ENCODE peak calls at places on chromosomes 4 and X, in eight cellular contexts. Q is MM.1S, H is GM23338, L is endothelial cell of umbilical vein, N is OCI-LY7, B is GM23248, I is fibroblast of lung, A is hepatocyte. P is an unnamed sample.

GRCh38 chrX:139905041-139905440 is 27.8 kb downstream of the ATP11C start:
- DNase-seq in H (no peak), I (peak), N (no peak), L (peak), A (no peak), Q (no peak), B (no peak), P (no peak)

GRCh38 chrX:109856974-109857373 is 123.9 kb upstream of the ACSL4 start:
- DNase-seq in Q (peak), I (peak), B (peak), A (peak), H (peak), N (peak), L (peak), P (peak)

GRCh38 chr4:120443111-120443510 is 376.5 kb upstream of the MAD2L1 start:
- DNase-seq in Q (no peak), B (peak), A (no peak), I (no peak), L (no peak), N (no peak), H (no peak), P (no peak)

GRCh38 chr4:88880501-88881226 is 176.3 kb downstream of the FAM13A start:
- DNase-seq in Q (no peak), N (no peak), H (no peak), L (no peak), I (no peak), B (no peak), A (no peak), P (no peak)

GRCh38 chr4:144647095-144647959 is 1.4 kb downstream of the HHIP start:
- DNase-seq in L (peak), B (peak), I (peak), N (no peak), Q (no peak), A (peak), H (peak), P (no peak)

GRCh38 chr4:124636793-124637192 is 75.7 kb downstream of the ANKRD50 start:
- DNase-seq in B (no peak), N (no peak), L (no peak), H (peak), I (peak), A (no peak), Q (no peak), P (no peak)

GRCh38 chrX:19839770-19840254 is 47.6 kb downstream of the SH3KBP1 start:
- DNase-seq in I (peak), N (peak), A (no peak), L (no peak), B (no peak), H (no peak), Q (peak), P (peak)

GRCh38 chr4:124337874-124338273 is 374.7 kb downstream of the ANKRD50 start:
- DNase-seq in A (no peak), H (no peak), I (peak), Q (no peak), L (no peak), N (no peak), B (no peak), P (no peak)

GRCh38 chrX:112085149-112085548 is 2.6 kb upstream of the TRPC5 start:
- DNase-seq in Q (no peak), A (no peak), H (no peak), N (no peak), B (no peak), L (no peak), I (no peak), P (no peak)

GRCh38 chr4:143186634-143187033 is 1.9 kb downstream of the USP38 start:
- DNase-seq in H (peak), Q (peak), L (peak), N (peak), I (peak), B (peak), A (peak), P (peak)

GRCh38 chr4:16079046-16079445 is 4.8 kb downstream of the PROM1 start:
- DNase-seq in H (no peak), Q (peak), N (no peak), I (peak), A (peak), B (no peak), L (no peak), P (no peak)

GRCh38 chr4:1356181-1356998 is 9.4 kb downstream of the UVSSA start:
- DNase-seq in I (peak), B (peak), A (peak), H (peak), L (peak), Q (no peak), N (peak), P (peak)

GRCh38 chr4:165476214-165477098 is 97.6 kb downstream of the CPE start:
- DNase-seq in I (peak), H (no peak), N (no peak), L (peak), B (peak), Q (no peak), A (peak), P (peak)

GRCh38 chrX:123274796-123275195 is 90.7 kb downstream of the GRIA3 start:
- DNase-seq in Q (no peak), B (peak), H (no peak), N (no peak), L (no peak), A (no peak), I (peak), P (peak)

GRCh38 chr4:87589531-87589930 is 18.8 kb upstream of the DSPP start:
- DNase-seq in I (peak), B (peak), L (no peak), H (no peak), A (peak), Q (peak), N (no peak), P (peak)

GRCh38 chr4:117064297-117064696 is 21.1 kb downstream of the TRAM1L1 start:
- DNase-seq in H (no peak), A (no peak), L (no peak), I (peak), Q (no peak), N (no peak), B (peak), P (peak)

GRCh38 chrX:2820131-2820771 is 8.5 kb upstream of the GYG2 start:
- DNase-seq in Q (no peak), A (no peak), B (no peak), L (no peak), H (no peak), I (no peak), N (no peak), P (no peak)

GRCh38 chr4:142440093-142440492 is 406.0 kb downstream of the INPP4B start:
- DNase-seq in H (no peak), N (no peak), A (no peak), I (peak), B (no peak), Q (no peak), L (no peak), P (no peak)

GRCh38 chrX:40465735-40466551 is 114.8 kb upstream of the ATP6AP2 start:
- DNase-seq in I (no peak), L (no peak), N (peak), Q (no peak), B (no peak), A (no peak), H (no peak), P (no peak)

GRCh38 chr4:124804584-124804983 is 92.1 kb upstream of the ANKRD50 start:
- DNase-seq in L (no peak), Q (peak), A (no peak), N (no peak), H (no peak), B (peak), I (peak), P (no peak)

GRCh38 chrX:149571770-149572169 is 15.5 kb downstream of the MAGEA9B start:
- DNase-seq in A (peak), Q (no peak), L (no peak), B (no peak), I (no peak), N (no peak), H (no peak), P (peak)

DNA sequence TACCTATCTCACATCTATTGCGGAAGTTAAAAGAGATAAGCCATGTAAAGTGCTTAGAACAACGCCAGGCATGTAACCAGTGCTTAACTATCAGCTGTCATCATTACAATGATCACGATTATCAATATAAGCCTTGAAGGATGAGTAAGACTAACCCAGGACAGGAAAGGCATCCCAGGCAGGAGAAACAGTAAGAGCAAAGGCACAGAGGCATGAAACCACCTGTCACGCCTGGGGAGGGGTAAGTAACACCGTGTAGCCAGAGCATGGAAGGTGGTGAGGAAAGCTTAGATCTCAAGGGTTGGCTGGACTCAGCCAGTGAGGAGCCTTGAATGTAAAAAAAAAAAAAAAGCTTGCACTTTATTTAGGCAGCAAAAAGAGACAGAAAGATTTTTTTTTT is 71.7 kb upstream of the NOCT start:
- DNase-seq in Q (no peak), I (no peak), A (no peak), B (no peak), H (no peak), N (no peak), L (no peak), P (no peak)
- H3K27ac ChIP-seq in Q (no peak), I (no peak), A (no peak), B (no peak), H (no peak), N (no peak), L (no peak), P (no peak)

DNA sequence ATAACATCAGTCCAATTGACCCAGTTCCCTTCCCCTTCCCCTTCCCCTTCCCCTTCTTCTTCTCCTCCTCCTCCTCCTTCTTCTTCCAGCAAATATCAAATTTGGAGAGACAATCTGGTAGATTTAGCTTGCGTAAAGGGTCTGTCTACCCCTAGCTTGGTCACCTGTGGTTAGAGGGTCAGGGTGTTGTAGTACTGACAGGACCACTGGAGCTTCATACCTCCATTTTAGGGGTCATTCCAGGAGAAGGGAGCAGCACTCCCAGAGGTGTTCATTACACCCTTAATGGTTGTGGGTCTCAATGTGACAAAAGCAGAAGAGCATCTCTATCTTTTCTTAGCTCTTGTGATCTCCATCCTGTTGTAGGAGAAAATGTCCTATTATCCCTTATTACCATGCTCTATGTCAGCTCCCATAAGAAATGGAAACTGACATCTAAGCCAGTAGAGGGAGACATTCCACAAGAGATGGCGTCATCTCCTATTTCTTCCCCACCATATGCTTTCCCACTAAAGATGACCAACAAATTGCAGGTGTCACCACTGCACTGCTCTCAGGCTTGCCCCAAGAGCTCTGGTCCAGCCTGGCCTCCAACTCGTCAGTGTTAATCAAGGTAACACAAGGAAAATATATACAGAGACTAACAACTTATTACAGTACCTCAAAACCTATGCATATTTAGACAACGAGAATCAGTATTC is 3.5 kb upstream of the FGB start:
- DNase-seq in N (peak), L (peak), I (peak), B (peak), Q (peak), H (peak), A (peak), P (peak)
- H3K4me2 ChIP-seq in N (no peak), L (no peak), I (no peak), B (no peak), Q (no peak), H (no peak), A (peak), P (peak)

GRCh38 chr4:133316874-133317273 is 167.8 kb downstream of the PCDH10 start:
- DNase-seq in H (no peak), Q (no peak), B (peak), A (no peak), N (no peak), I (peak), L (no peak), P (no peak)
- H2AFZ ChIP-seq in H (no peak), Q (no peak), B (no peak), A (no peak), N (no peak), I (no peak), L (no peak), P (no peak)

GRCh38 chr4:74098628-74098995 is 383 bp downstream of the CXCL2 start:
- DNase-seq in A (peak), I (no peak), N (no peak), H (peak), Q (no peak), L (peak), B (peak), P (no peak)
- H3K27ac ChIP-seq in A (peak), I (peak), N (no peak), H (no peak), Q (no peak), L (peak), B (peak), P (peak)

DNA sequence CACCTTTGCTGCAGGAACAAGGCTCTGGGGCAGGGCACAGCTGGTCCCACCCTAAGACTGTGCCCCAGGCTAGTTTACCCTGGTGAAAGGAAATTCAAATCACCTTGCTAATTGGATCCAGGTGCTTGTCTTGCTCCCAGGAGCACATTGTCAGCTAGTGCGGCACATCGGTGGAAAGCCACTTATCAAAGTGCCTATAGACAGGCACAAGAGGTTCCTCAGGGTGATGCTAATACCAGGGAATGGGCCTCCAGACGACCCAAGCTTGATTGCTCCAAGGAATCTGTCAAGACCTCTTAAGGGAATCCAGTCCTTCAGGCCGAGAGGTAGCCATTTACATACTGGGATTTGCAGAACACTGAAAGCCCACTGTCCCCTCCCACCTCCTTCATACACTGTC is 64.5 kb upstream of the PRPS1 start:
- DNase-seq in L (no peak), A (no peak), I (no peak), N (no peak), H (peak), Q (no peak), B (no peak), P (no peak)
- H3K4me2 ChIP-seq in L (no peak), A (no peak), I (no peak), N (no peak), H (peak), Q (no peak), B (no peak), P (no peak)

GRCh38 chrX:82219129-82219528 is 1017.2 kb downstream of the SH3BGRL start:
- DNase-seq in I (no peak), N (no peak), H (no peak), Q (no peak), A (no peak), B (no peak), L (no peak), P (no peak)
- H2AFZ ChIP-seq in I (no peak), N (no peak), H (no peak), Q (peak), A (no peak), B (no peak), L (no peak), P (no peak)

DNA sequence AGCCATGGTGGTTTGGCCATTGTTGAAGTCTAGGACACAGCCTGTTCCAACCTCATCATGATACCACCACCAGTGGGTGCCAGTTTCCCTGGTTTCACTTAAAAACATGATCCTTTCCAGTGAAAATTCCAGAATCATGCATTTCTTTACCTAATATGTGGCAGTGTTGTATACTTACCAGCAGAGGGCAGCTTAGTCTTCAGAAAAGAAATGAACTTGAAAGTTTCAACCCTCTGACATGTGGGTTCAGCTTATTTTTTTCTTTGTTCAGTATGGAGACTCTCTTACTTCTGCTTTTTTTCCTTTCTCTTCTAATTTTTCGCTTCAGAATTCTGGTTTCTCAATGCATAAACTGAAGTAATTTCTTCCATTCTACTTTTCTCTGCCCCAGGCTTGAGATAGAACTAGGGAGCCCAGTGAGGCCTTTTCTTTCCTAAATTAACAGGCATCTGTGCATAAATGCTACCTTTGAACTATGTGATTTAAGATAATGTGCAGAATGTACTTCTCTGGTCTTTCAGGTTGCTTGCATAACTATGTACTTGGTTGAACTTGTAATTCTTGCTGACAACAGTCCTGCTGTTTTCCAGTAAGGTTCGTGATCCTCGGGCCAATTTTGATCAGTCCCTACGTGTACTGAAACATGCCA is 10.7 kb downstream of the LIAS start:
- DNase-seq in A (peak), B (peak), L (peak), N (peak), I (peak), Q (peak), H (peak), P (peak)
- H3K27ac ChIP-seq in A (peak), B (peak), L (peak), N (no peak), I (no peak), Q (peak), H (peak), P (no peak)

GRCh38 chr4:4693755-4694295 is 152.0 kb upstream of the STX18 start:
- DNase-seq in Q (no peak), B (no peak), N (no peak), A (no peak), I (no peak), L (no peak), H (no peak), P (no peak)

GRCh38 chr4:4695497-4695896 is 153.6 kb upstream of the STX18 start:
- DNase-seq in H (no peak), Q (no peak), A (no peak), N (no peak), B (no peak), I (no peak), L (no peak), P (no peak)

GRCh38 chr4:4694296-4694772 is 152.5 kb upstream of the STX18 start:
- DNase-seq in L (no peak), B (peak), A (peak), H (peak), I (peak), N (no peak), Q (no peak), P (no peak)

GRCh38 chr4:4694812-4695211 is 153.0 kb upstream of the STX18 start:
- DNase-seq in L (no peak), I (no peak), N (no peak), B (no peak), H (no peak), Q (no peak), A (no peak), P (no peak)

DNA sequence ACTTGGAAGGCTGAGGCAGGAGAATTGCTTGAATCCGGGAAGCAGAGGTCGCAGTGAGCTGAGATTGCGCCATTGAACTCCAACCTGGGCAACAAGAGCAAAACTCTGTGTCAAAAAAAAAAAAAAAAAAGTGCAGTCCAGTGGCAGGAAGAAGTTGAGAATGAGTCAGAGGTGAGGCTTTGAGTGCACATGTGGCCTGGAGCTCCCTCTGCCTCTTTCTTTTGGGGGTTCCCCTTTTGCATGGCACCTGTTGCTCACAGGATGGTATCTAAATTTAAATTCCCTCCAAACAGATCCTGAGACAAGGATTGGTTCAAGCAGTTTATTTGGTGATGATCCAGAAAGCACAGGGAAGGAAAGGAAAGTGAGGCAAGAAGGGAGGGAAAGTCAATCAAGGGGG is 151.4 kb upstream of the STX18 start:
- DNase-seq in I (peak), Q (peak), A (no peak), B (peak), L (no peak), H (no peak), N (no peak), P (no peak)
- H3K4me2 ChIP-seq in I (no peak), Q (peak), A (no peak), B (no peak), L (no peak), H (no peak), N (no peak), P (no peak)

GRCh38 chr4:122992111-122992510 is 69.7 kb upstream of the NUDT6 start:
- DNase-seq in Q (no peak), L (peak), B (peak), H (no peak), N (no peak), A (no peak), I (peak), P (peak)

GRCh38 chr4:122988696-122989095 is 66.3 kb upstream of the NUDT6 start:
- DNase-seq in N (no peak), Q (no peak), B (no peak), L (no peak), A (no peak), I (no peak), H (no peak), P (no peak)

GRCh38 chr4:122996350-122996749 is 74.0 kb upstream of the NUDT6 start:
- DNase-seq in N (no peak), L (no peak), A (no peak), H (no peak), B (no peak), Q (no peak), I (no peak), P (no peak)

GRCh38 chr4:122990891-122991290 is 68.5 kb upstream of the NUDT6 start:
- DNase-seq in I (no peak), B (no peak), L (no peak), A (no peak), N (no peak), Q (no peak), H (no peak), P (no peak)
- H2AFZ ChIP-seq in I (no peak), B (no peak), L (no peak), A (no peak), N (no peak), Q (no peak), H (no peak), P (no peak)

DNA sequence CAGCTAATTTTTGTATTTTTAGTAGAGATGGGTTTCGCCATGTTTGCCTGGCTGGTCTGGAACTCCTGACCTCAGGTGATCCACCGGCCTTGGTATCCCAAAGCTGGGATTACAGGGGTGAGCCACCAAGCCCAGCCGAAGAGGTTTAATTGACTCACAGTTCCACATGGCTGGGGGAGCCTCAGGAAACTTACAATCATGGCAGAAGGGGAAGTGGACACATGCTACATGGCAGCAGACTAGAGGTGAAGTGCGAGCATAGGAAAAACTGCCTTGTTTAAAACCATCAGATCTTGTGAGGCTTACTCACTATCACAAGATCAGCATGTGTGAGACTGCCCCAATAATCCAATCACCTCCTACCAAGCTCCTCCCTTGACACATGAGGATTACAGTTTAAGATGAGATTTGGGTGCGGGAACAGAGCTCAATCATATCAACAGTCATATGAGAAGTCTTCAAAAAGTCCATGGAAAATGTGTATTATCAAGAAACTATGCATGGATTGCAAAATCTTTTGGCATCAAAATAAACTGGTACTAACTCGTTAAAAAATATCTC is 25.8 kb upstream of the RPL39 start:
- DNase-seq in I (no peak), B (peak), N (no peak), A (no peak), H (no peak), Q (no peak), L (no peak), P (no peak)
- H3K27ac ChIP-seq in I (no peak), B (peak), N (no peak), A (no peak), H (no peak), Q (no peak), L (no peak), P (no peak)